ENCODE peak calls at places on chromosomes 6 and 20, in six cellular contexts. G is GM12891, O is K562, F is GM12878, D is H1, I is HepG2. P is an unnamed sample.
A peak's percentile ranks its signal among the peaks of the same experiment; 100 is the strongest.

GRCh38 chr20:35448788-35449373 is 6.5 kb upstream of the CEP250 start:
- DNase-seq in G (no peak), F (no peak), D (no peak), O (no peak), I (peak; percentile 57), P (no peak)

GRCh38 chr6:23980965-23981364 is 145.1 kb upstream of the NRSN1 start:
- DNase-seq in O (no peak), G (no peak), F (no peak), I (no peak), D (no peak), P (no peak)

GRCh38 chr6:116682334-116682712 is 1.3 kb downstream of the KPNA5 start:
- DNase-seq in O (peak; percentile 40), D (no peak), I (no peak), F (peak; percentile 27), G (no peak), P (no peak)

GRCh38 chr6:18204691-18205090 is 49.5 kb downstream of the KDM1B start:
- DNase-seq in F (no peak), I (no peak), O (no peak), G (no peak), D (no peak), P (no peak)

GRCh38 chr6:85364354-85364753 is 85.5 kb upstream of the NT5E start:
- DNase-seq in I (no peak), D (no peak), G (no peak), O (no peak), F (no peak), P (no peak)

GRCh38 chr6:16239090-16239797 is 857 bp downstream of the GMPR start:
- DNase-seq in G (no peak), F (no peak), D (no peak), I (no peak), O (peak; percentile 73), P (no peak)

GRCh38 chr20:62661647-62662046 is 19.3 kb downstream of the SLCO4A1 start:
- DNase-seq in O (no peak), G (no peak), F (no peak), I (no peak), D (no peak), P (no peak)

GRCh38 chr20:57390604-57391438 is at the start of gene RBM38:
- DNase-seq in D (no peak), O (peak; percentile 92), G (peak; percentile 88), I (peak; percentile 56), F (no peak), P (peak; percentile 85)

GRCh38 chr20:41786158-41786557 is 168.0 kb upstream of the CHD6 start:
- DNase-seq in I (no peak), G (no peak), O (no peak), D (no peak), F (no peak), P (no peak)

GRCh38 chr20:4026093-4026601 is 10.8 kb upstream of the RNF24 start:
- DNase-seq in D (no peak), I (peak; percentile 29), G (no peak), O (peak; percentile 56), F (no peak), P (no peak)

GRCh38 chr6:3226422-3227362 is 761 bp downstream of the TUBB2B start:
- DNase-seq in F (no peak), G (peak; percentile 57), D (no peak), O (peak; percentile 72), I (no peak), P (peak; percentile 56)

GRCh38 chr6:151502499-151502898 is 8.7 kb downstream of the CCDC170 start:
- DNase-seq in G (no peak), D (no peak), I (no peak), F (no peak), O (no peak), P (no peak)

GRCh38 chr6:22613695-22614094 is 44.3 kb downstream of the HDGFL1 start:
- DNase-seq in I (no peak), O (no peak), F (no peak), G (no peak), D (no peak), P (no peak)

GRCh38 chr6:328184-328670 is 35.9 kb downstream of the DUSP22 start:
- DNase-seq in O (no peak), D (no peak), G (peak; percentile 63), I (no peak), F (peak; percentile 100), P (peak; percentile 69)

GRCh38 chr6:33375143-33375649 is 16.4 kb upstream of the KIFC1 start:
- DNase-seq in O (no peak), I (no peak), F (no peak), G (no peak), D (no peak), P (no peak)

GRCh38 chr6:30707281-30707850 is 9.7 kb downstream of the MDC1 start:
- DNase-seq in I (no peak), D (no peak), O (no peak), F (no peak), G (no peak), P (no peak)

GRCh38 chr6:165632194-165632593 is 30.8 kb downstream of the PDE10A start:
- DNase-seq in D (no peak), F (no peak), I (no peak), O (no peak), G (no peak), P (no peak)

GRCh38 chr20:34058831-34059230 is 53.2 kb downstream of the EIF2S2 start:
- DNase-seq in G (no peak), O (no peak), I (no peak), D (no peak), F (no peak), P (no peak)

GRCh38 chr20:58306421-58307261 is 2.9 kb upstream of the RAB22A start:
- DNase-seq in G (no peak), I (peak; percentile 37), F (peak; percentile 85), D (no peak), O (peak; percentile 8), P (no peak)

GRCh38 chr20:11050350-11050749 is 376.6 kb upstream of the JAG1 start:
- DNase-seq in F (no peak), O (no peak), D (no peak), I (no peak), G (no peak), P (no peak)

GRCh38 chr6:156313037-156313436 is 464.1 kb upstream of the ARID1B start:
- DNase-seq in G (no peak), I (no peak), O (no peak), F (no peak), D (no peak), P (no peak)

GRCh38 chr20:2794866-2795447 is 5.5 kb downstream of the CPXM1 start:
- DNase-seq in F (no peak), I (no peak), O (no peak), G (no peak), D (no peak), P (no peak)

GRCh38 chr20:2797136-2797983 is 3.1 kb downstream of the CPXM1 start:
- DNase-seq in F (no peak), G (no peak), O (no peak), I (no peak), D (no peak), P (no peak)

GRCh38 chr20:2794202-2794748 is 6.2 kb downstream of the CPXM1 start:
- DNase-seq in O (no peak), I (no peak), G (no peak), D (no peak), F (no peak), P (no peak)

GRCh38 chr20:2796011-2796660 is 4.3 kb downstream of the CPXM1 start:
- DNase-seq in O (no peak), F (no peak), D (no peak), I (no peak), G (no peak), P (no peak)

GRCh38 chr20:2795451-2795850 is 5.0 kb downstream of the CPXM1 start:
- DNase-seq in D (no peak), G (no peak), I (no peak), F (no peak), O (no peak), P (no peak)
- TF ChIP-seq TAF1 in D (no peak), G (no peak), I (no peak), F (no peak), O (no peak), P (no peak)

GRCh38 chr20:23195635-23196034 is 109.5 kb upstream of the CD93 start:
- DNase-seq in G (no peak), D (no peak), O (no peak), I (no peak), F (peak; percentile 13), P (no peak)

GRCh38 chr20:23189854-23190253 is 103.7 kb upstream of the CD93 start:
- DNase-seq in F (no peak), D (no peak), I (no peak), O (no peak), G (no peak), P (no peak)

GRCh38 chr20:23192469-23192868 is 106.3 kb upstream of the CD93 start:
- DNase-seq in I (no peak), G (no peak), D (no peak), F (peak; percentile 7), O (no peak), P (no peak)

GRCh38 chr20:23190557-23190956 is 104.4 kb upstream of the CD93 start:
- DNase-seq in D (no peak), G (no peak), I (no peak), F (no peak), O (no peak), P (no peak)

GRCh38 chr20:23193985-23194384 is 107.9 kb upstream of the CD93 start:
- DNase-seq in O (peak; percentile 57), F (no peak), D (no peak), I (no peak), G (no peak), P (no peak)
- TF ChIP-seq POLR2AphosphoS5 in O (no peak), F (no peak), D (no peak), I (no peak), G (no peak), P (no peak)

GRCh38 chr20:52056203-52057062 is 135.1 kb downstream of the ZFP64 start:
- DNase-seq in O (no peak), I (no peak), F (no peak), G (no peak), D (no peak), P (no peak)

GRCh38 chr20:52049001-52049731 is 142.4 kb downstream of the ZFP64 start:
- DNase-seq in O (no peak), G (no peak), I (no peak), D (no peak), F (no peak), P (no peak)

GRCh38 chr20:52048365-52048764 is 143.2 kb downstream of the ZFP64 start:
- DNase-seq in F (no peak), G (no peak), I (no peak), O (no peak), D (peak; percentile 70), P (no peak)

DNA sequence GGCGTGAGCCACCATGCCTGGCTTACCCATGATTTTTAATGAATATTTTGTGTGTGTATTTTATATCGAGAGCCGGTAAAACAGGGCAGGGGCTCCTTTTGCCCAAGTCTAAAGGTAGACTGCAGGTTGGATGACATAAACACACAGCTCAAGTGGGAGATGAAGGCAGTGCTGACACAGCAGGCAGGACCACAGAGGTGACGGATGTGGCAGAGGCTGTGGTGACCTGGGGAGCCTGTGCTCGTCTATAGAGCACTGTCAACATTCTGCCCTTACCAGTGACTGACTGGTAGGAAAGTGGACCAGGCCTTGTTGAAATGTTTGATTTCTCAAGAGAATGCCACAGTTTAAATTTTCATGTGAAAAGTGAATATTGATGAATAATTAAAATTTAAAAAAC is 137.5 kb downstream of the ZFP64 start:
- DNase-seq in G (no peak), I (no peak), O (no peak), F (no peak), D (no peak), P (no peak)
- TF ChIP-seq POLR2A in G (no peak), I (no peak), O (no peak), F (no peak), D (no peak), P (no peak)

GRCh38 chr6:141594874-141595273 is 537.9 kb upstream of the GJE1 start:
- DNase-seq in F (no peak), O (no peak), G (no peak), I (no peak), D (no peak), P (no peak)
- TF ChIP-seq TAF1 in F (no peak), O (no peak), G (no peak), I (no peak), D (no peak), P (no peak)

P was measured in GM12892.